ENCODE peak calls at places on chromosomes 11 and 22, in five cellular contexts. P is substantia nigra, Z is EL, W is choroid plexus epithelial cell, S is Peyer's patch. T is an unnamed sample.

GRCh38 chr11:27757953-27758352 is 57.7 kb upstream of the BDNF start:
- DNase-seq in P (no peak), Z (peak), W (peak), S (no peak), T (no peak)

GRCh38 chr11:8649361-8649760 is 33.1 kb downstream of the TRIM66 start:
- DNase-seq in P (no peak), Z (peak), W (peak), S (no peak), T (no peak)

GRCh38 chr11:69625476-69625875 is 15.5 kb upstream of the CCND1 start:
- DNase-seq in P (no peak), Z (no peak), W (no peak), S (no peak), T (no peak)

GRCh38 chr22:41561335-41561734 is 525 bp downstream of the CSDC2 start:
- DNase-seq in P (no peak), Z (no peak), W (peak), S (no peak), T (no peak)

GRCh38 chr11:57205046-57205671 is 23.4 kb downstream of the LRRC55 start:
- DNase-seq in P (peak), Z (peak), W (peak), S (no peak), T (no peak)

GRCh38 chr22:19766506-19767426 is 6.2 kb downstream of the TBX1 start:
- DNase-seq in P (no peak), Z (peak), W (no peak), S (peak), T (peak)

GRCh38 chr11:46207270-46207669 is 70.2 kb upstream of the CREB3L1 start:
- DNase-seq in P (no peak), Z (no peak), W (peak), S (no peak), T (no peak)

GRCh38 chr22:17352798-17353197 is 16.5 kb upstream of the CECR2 start:
- DNase-seq in P (no peak), Z (no peak), W (no peak), S (no peak), T (peak)

GRCh38 chr22:24067587-24068376 is 56.7 kb downstream of the CABIN1 start:
- DNase-seq in P (no peak), Z (no peak), W (no peak), S (no peak), T (peak)

GRCh38 chr11:120756931-120757330 is 245.4 kb downstream of the GRIK4 start:
- DNase-seq in P (no peak), Z (no peak), W (no peak), S (no peak), T (no peak)

GRCh38 chr11:100578966-100579365 is 108.1 kb upstream of the ARHGAP42 start:
- DNase-seq in P (no peak), Z (peak), W (peak), S (no peak), T (no peak)

GRCh38 chr11:76252625-76253024 is 46.3 kb upstream of the WNT11 start:
- DNase-seq in P (no peak), Z (no peak), W (no peak), S (no peak), T (no peak)

GRCh38 chr11:123261345-123262106 is 66.5 kb upstream of the CLMP start:
- DNase-seq in P (peak), Z (peak), W (peak), S (peak), T (peak)

GRCh38 chr11:1434941-1435340 is 45.2 kb downstream of the BRSK2 start:
- DNase-seq in P (no peak), Z (no peak), W (no peak), S (no peak), T (no peak)

GRCh38 chr11:125082611-125083311 is 19.7 kb downstream of the SLC37A2 start:
- DNase-seq in P (no peak), Z (peak), W (peak), S (no peak), T (no peak)

GRCh38 chr22:44929348-44930015 is 80.3 kb downstream of the PHF21B start:
- DNase-seq in P (no peak), Z (no peak), W (no peak), S (no peak), T (peak)

GRCh38 chr11:20762980-20763379 is 93.6 kb downstream of the NELL1 start:
- DNase-seq in P (no peak), Z (no peak), W (no peak), S (no peak), T (no peak)

GRCh38 chr22:43183496-43184263 is 3.3 kb downstream of the TTLL12 start:
- DNase-seq in P (no peak), Z (peak), W (peak), S (no peak), T (no peak)

GRCh38 chr11:1966531-1966930 is 19.4 kb downstream of the MRPL23 start:
- DNase-seq in P (no peak), Z (no peak), W (no peak), S (no peak), T (no peak)

GRCh38 chr11:14358729-14359439 is at the start of gene RRAS2:
- DNase-seq in P (peak), Z (peak), W (peak), S (peak), T (peak)

GRCh38 chr11:2459016-2459725 is 14.4 kb downstream of the KCNQ1 start:
- DNase-seq in P (no peak), Z (no peak), W (no peak), S (peak), T (no peak)

GRCh38 chr11:31649129-31649528 is 139.6 kb downstream of the ELP4 start:
- DNase-seq in P (no peak), Z (no peak), W (no peak), S (no peak), T (no peak)

GRCh38 chr11:64006468-64006867 is 20.2 kb downstream of the OTUB1 start:
- DNase-seq in P (no peak), Z (no peak), W (no peak), S (no peak), T (no peak)

GRCh38 chr22:28903080-28903479 is 19.7 kb downstream of the ZNRF3 start:
- DNase-seq in P (no peak), Z (no peak), W (peak), S (no peak), T (peak)

GRCh38 chr22:36010090-36010489 is 18.5 kb downstream of the RBFOX2 start:
- DNase-seq in P (no peak), Z (no peak), W (no peak), S (no peak), T (peak)

GRCh38 chr11:94773842-94774241 is 5.7 kb downstream of the AMOTL1 start:
- DNase-seq in P (no peak), Z (no peak), W (no peak), S (no peak), T (no peak)

GRCh38 chr22:46545041-46545796 is 7.8 kb upstream of the CELSR1 start:
- DNase-seq in P (no peak), Z (no peak), W (no peak), S (no peak), T (no peak)

GRCh38 chr11:12640926-12641849 is 33.0 kb upstream of the TEAD1 start:
- DNase-seq in P (no peak), Z (no peak), W (no peak), S (no peak), T (no peak)

GRCh38 chr22:46066691-46067090 is 83.6 kb upstream of the PPARA start:
- DNase-seq in P (no peak), Z (no peak), W (no peak), S (no peak), T (peak)

GRCh38 chr11:10770626-10771254 is 19.7 kb downstream of the CTR9 start:
- DNase-seq in P (peak), Z (peak), W (peak), S (peak), T (no peak)

GRCh38 chr11:87423161-87423560 is 385.4 kb downstream of the TMEM135 start:
- DNase-seq in P (no peak), Z (no peak), W (no peak), S (no peak), T (no peak)

GRCh38 chr11:1129143-1129665 is 28.5 kb upstream of the MUC5AC start:
- DNase-seq in P (no peak), Z (no peak), W (no peak), S (no peak), T (no peak)

GRCh38 chr11:122746050-122746478 is 90.5 kb downstream of the UBASH3B start:
- DNase-seq in P (peak), Z (no peak), W (no peak), S (peak), T (no peak)